ENCODE peak calls at places on chromosome 20, in six cellular contexts. One of them, this sample, is unnamed.
A peak's percentile ranks its signal among the peaks of the same experiment; 100 is the strongest.

GRCh38 chr20:44501448-44501847 is 20.4 kb downstream of the SERINC3 start:
- DNase-seq in dorsolateral prefrontal cortex: no peak
- DNase-seq in CD8-positive, alpha-beta T cell: no peak
- DNase-seq in ovary: no peak
- DNase-seq in cardiac muscle cell: peak; percentile 92
- DNase-seq in fibroblast of mammary gland: peak; percentile 95
- DNase-seq in this sample: no peak

GRCh38 chr20:20780127-20780822 is 67.8 kb upstream of the RALGAPA2 start:
- DNase-seq in dorsolateral prefrontal cortex: peak; percentile 41
- DNase-seq in CD8-positive, alpha-beta T cell: no peak
- DNase-seq in ovary: no peak
- DNase-seq in cardiac muscle cell: peak; percentile 17
- DNase-seq in fibroblast of mammary gland: peak; percentile 25
- DNase-seq in this sample: no peak

GRCh38 chr20:16363832-16364687 is 209.2 kb downstream of the KIF16B start:
- DNase-seq in dorsolateral prefrontal cortex: no peak
- DNase-seq in CD8-positive, alpha-beta T cell: no peak
- DNase-seq in ovary: no peak
- DNase-seq in cardiac muscle cell: no peak
- DNase-seq in fibroblast of mammary gland: no peak
- DNase-seq in this sample: no peak

GRCh38 chr20:47343007-47343472 is 13.5 kb downstream of the ZMYND8 start:
- DNase-seq in dorsolateral prefrontal cortex: no peak
- DNase-seq in CD8-positive, alpha-beta T cell: no peak
- DNase-seq in ovary: no peak
- DNase-seq in cardiac muscle cell: no peak
- DNase-seq in fibroblast of mammary gland: no peak
- DNase-seq in this sample: no peak

GRCh38 chr20:50854512-50855249 is 59.8 kb downstream of the BCAS4 start:
- DNase-seq in dorsolateral prefrontal cortex: no peak
- DNase-seq in CD8-positive, alpha-beta T cell: no peak
- DNase-seq in ovary: no peak
- DNase-seq in cardiac muscle cell: no peak
- DNase-seq in fibroblast of mammary gland: no peak
- DNase-seq in this sample: no peak

GRCh38 chr20:32448306-32449056 is 90.3 kb downstream of the ASXL1 start:
- DNase-seq in dorsolateral prefrontal cortex: no peak
- DNase-seq in CD8-positive, alpha-beta T cell: no peak
- DNase-seq in ovary: peak; percentile 67
- DNase-seq in cardiac muscle cell: peak; percentile 34
- DNase-seq in fibroblast of mammary gland: no peak
- DNase-seq in this sample: no peak

GRCh38 chr20:25248501-25249172 is 752 bp downstream of the PYGB start:
- DNase-seq in dorsolateral prefrontal cortex: peak; percentile 59
- DNase-seq in CD8-positive, alpha-beta T cell: no peak
- DNase-seq in ovary: peak; percentile 45
- DNase-seq in cardiac muscle cell: peak; percentile 61
- DNase-seq in fibroblast of mammary gland: peak; percentile 33
- DNase-seq in this sample: no peak

GRCh38 chr20:49450281-49450707 is 32.2 kb downstream of the KCNB1 start:
- DNase-seq in dorsolateral prefrontal cortex: peak; percentile 62
- DNase-seq in CD8-positive, alpha-beta T cell: no peak
- DNase-seq in ovary: no peak
- DNase-seq in cardiac muscle cell: no peak
- DNase-seq in fibroblast of mammary gland: no peak
- DNase-seq in this sample: no peak

DNA sequence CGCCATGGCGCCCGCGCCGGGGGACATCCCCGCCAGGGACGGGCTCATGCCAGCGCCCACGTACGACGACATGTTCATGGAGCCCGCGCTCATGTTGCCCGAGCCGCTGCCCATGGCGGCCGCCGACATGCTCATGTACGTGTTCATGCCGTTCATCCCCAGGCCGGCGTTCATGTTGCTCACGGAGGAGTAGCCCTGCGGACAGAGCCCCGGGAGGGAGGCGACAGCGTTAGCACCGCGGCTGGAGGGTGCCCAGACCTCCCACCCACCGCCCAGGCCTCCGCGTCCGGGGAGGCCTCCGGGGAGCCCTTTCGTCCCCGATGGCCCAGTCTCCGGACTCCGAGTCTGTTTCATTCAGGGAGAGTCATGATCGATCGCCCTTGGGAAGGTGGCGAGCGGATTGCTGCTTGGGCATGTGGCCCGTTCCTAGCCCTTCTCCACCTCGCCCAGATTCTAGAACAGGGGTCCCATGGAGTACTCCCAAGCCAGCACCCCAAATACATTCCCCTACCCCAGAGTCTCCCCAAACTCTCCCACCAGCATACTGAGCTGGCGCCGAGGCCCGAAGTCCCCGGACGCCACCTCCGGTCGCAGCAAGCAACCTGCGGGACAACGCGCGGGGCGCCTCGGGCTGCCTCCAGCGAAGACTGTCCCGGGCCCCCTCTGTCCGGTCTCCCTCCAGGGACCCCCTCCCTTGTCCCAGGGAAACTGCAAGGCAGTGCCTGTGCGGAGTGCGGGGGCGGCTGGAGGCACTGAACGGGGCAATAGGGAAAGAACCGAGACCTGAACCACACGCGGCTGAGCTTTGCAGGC is 1.2 kb downstream of the FOXA2 start:
- DNase-seq in dorsolateral prefrontal cortex: no peak
- DNase-seq in CD8-positive, alpha-beta T cell: no peak
- DNase-seq in ovary: no peak
- DNase-seq in cardiac muscle cell: no peak
- DNase-seq in fibroblast of mammary gland: no peak
- DNase-seq in this sample: no peak
- TF ChIP-seq CTCF in dorsolateral prefrontal cortex: no peak
- TF ChIP-seq CTCF in CD8-positive, alpha-beta T cell: no peak
- TF ChIP-seq CTCF in ovary: no peak
- TF ChIP-seq CTCF in cardiac muscle cell: no peak
- TF ChIP-seq CTCF in fibroblast of mammary gland: no peak
- TF ChIP-seq CTCF in this sample: no peak

DNA sequence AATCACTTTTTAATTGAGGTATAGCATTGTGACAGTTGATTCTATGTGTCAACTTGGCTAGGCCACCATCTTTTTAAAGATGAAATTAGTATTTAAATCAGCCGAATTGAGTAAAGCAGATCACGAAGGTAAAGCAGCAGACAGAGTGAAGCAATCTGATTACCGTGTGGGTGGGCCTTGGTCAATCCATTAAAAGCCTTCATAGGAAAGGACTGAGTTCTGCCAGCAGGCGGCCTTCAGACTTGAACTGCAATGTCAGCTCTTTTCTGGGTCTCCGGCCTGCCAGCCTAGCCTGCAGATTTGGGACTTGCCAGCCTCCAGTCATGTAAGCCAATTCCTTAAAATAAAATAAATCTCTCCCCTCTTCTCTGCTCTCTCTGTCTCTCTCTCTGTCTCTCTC is 22.4 kb upstream of the TGM2 start:
- DNase-seq in dorsolateral prefrontal cortex: no peak
- DNase-seq in CD8-positive, alpha-beta T cell: no peak
- DNase-seq in ovary: no peak
- DNase-seq in cardiac muscle cell: no peak
- DNase-seq in fibroblast of mammary gland: peak; percentile 61
- DNase-seq in this sample: no peak
- TF ChIP-seq CTCF in dorsolateral prefrontal cortex: no peak
- TF ChIP-seq CTCF in CD8-positive, alpha-beta T cell: no peak
- TF ChIP-seq CTCF in ovary: no peak
- TF ChIP-seq CTCF in cardiac muscle cell: peak; percentile 16
- TF ChIP-seq CTCF in fibroblast of mammary gland: peak; percentile 44
- TF ChIP-seq CTCF in this sample: no peak

GRCh38 chr20:39123161-39123560 is 161.0 kb downstream of the DHX35 start:
- DNase-seq in dorsolateral prefrontal cortex: no peak
- DNase-seq in CD8-positive, alpha-beta T cell: no peak
- DNase-seq in ovary: no peak
- DNase-seq in cardiac muscle cell: no peak
- DNase-seq in fibroblast of mammary gland: no peak
- DNase-seq in this sample: no peak

GRCh38 chr20:39129523-39129922 is 167.4 kb downstream of the DHX35 start:
- DNase-seq in dorsolateral prefrontal cortex: no peak
- DNase-seq in CD8-positive, alpha-beta T cell: no peak
- DNase-seq in ovary: no peak
- DNase-seq in cardiac muscle cell: no peak
- DNase-seq in fibroblast of mammary gland: no peak
- DNase-seq in this sample: no peak

DNA sequence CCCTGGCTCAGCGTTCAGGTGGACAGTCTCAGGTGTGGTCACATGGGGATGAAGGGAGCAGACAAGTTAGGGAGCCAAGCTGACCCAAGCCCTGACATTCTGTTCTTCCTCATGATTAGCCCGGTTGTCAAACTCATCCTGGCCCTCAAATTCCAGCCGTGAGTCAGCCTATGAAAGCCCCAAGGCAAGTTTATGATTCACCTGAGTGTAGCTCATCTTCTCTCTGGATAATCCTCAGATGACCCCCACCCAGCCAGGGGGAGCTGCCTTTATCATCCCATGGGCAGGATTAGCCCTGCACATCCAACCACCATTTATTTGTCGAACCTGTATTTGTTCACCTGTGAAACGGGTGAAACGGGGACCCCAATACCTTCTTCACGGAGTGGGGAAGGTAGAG is 161.9 kb downstream of the DHX35 start:
- DNase-seq in dorsolateral prefrontal cortex: no peak
- DNase-seq in CD8-positive, alpha-beta T cell: no peak
- DNase-seq in ovary: no peak
- DNase-seq in cardiac muscle cell: no peak
- DNase-seq in fibroblast of mammary gland: no peak
- DNase-seq in this sample: no peak
- TF ChIP-seq CTCF in dorsolateral prefrontal cortex: no peak
- TF ChIP-seq CTCF in CD8-positive, alpha-beta T cell: no peak
- TF ChIP-seq CTCF in ovary: no peak
- TF ChIP-seq CTCF in cardiac muscle cell: no peak
- TF ChIP-seq CTCF in fibroblast of mammary gland: no peak
- TF ChIP-seq CTCF in this sample: no peak

GRCh38 chr20:64181391-64181790 is 17.1 kb downstream of the MYT1 start:
- DNase-seq in dorsolateral prefrontal cortex: no peak
- DNase-seq in CD8-positive, alpha-beta T cell: no peak
- DNase-seq in ovary: no peak
- DNase-seq in cardiac muscle cell: no peak
- DNase-seq in fibroblast of mammary gland: no peak
- DNase-seq in this sample: no peak

GRCh38 chr20:64180673-64181072 is 16.4 kb downstream of the MYT1 start:
- DNase-seq in dorsolateral prefrontal cortex: no peak
- DNase-seq in CD8-positive, alpha-beta T cell: no peak
- DNase-seq in ovary: no peak
- DNase-seq in cardiac muscle cell: no peak
- DNase-seq in fibroblast of mammary gland: no peak
- DNase-seq in this sample: no peak

GRCh38 chr20:64177420-64177783 is 13.2 kb downstream of the MYT1 start:
- DNase-seq in dorsolateral prefrontal cortex: no peak
- DNase-seq in CD8-positive, alpha-beta T cell: no peak
- DNase-seq in ovary: no peak
- DNase-seq in cardiac muscle cell: no peak
- DNase-seq in fibroblast of mammary gland: no peak
- DNase-seq in this sample: no peak

GRCh38 chr20:64177787-64178186 is 13.5 kb downstream of the MYT1 start:
- DNase-seq in dorsolateral prefrontal cortex: no peak
- DNase-seq in CD8-positive, alpha-beta T cell: no peak
- DNase-seq in ovary: no peak
- DNase-seq in cardiac muscle cell: no peak
- DNase-seq in fibroblast of mammary gland: no peak
- DNase-seq in this sample: no peak

DNA sequence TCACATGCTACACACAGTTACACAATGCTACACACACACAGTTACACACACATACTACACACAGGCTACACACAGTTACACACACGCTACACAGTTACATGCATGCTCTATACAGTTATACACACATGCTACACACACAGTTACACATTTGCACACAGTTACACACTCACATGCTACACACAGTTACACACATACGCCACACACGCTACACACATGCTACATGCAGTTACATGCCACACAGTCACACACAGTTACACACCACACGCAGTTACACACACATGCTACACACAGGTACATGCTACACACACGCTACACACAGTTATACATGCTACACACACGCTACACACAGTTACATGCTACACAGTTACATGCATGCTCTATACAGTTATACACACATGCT is 15.6 kb downstream of the MYT1 start:
- DNase-seq in dorsolateral prefrontal cortex: no peak
- DNase-seq in CD8-positive, alpha-beta T cell: no peak
- DNase-seq in ovary: no peak
- DNase-seq in cardiac muscle cell: no peak
- DNase-seq in fibroblast of mammary gland: no peak
- DNase-seq in this sample: no peak
- TF ChIP-seq CTCF in dorsolateral prefrontal cortex: no peak
- TF ChIP-seq CTCF in CD8-positive, alpha-beta T cell: no peak
- TF ChIP-seq CTCF in ovary: no peak
- TF ChIP-seq CTCF in cardiac muscle cell: no peak
- TF ChIP-seq CTCF in fibroblast of mammary gland: no peak
- TF ChIP-seq CTCF in this sample: no peak

DNA sequence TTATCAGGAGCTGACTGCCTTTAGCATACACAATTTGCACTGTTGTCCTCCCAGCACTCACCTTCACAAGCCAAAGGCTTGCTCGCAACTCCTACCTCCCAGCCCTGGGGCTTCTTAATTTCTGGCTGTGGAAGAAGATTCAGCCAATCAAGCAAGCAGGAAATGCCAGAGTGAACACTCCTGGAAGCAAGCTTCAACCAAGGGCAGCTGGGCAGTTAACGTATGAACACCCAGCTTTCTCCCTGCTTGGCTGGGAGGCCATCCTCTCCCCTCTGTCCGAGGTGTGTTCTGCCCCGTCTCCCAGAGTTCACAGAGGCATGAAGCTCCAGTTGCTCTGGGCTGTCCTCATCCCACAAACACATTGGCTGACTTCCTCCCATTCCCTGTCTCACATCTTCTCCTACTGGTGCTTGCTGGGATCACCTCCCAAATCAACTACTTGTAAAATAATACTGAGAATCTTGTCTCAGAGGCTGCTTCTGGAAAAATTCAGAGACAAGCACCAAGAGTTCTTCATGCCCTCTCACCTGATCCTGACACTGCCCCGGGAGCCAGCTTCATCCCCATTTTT is 15.3 kb upstream of the SRSF6 start:
- DNase-seq in dorsolateral prefrontal cortex: no peak
- DNase-seq in CD8-positive, alpha-beta T cell: no peak
- DNase-seq in ovary: no peak
- DNase-seq in cardiac muscle cell: peak; percentile 44
- DNase-seq in fibroblast of mammary gland: peak; percentile 31
- DNase-seq in this sample: no peak
- TF ChIP-seq CTCF in dorsolateral prefrontal cortex: no peak
- TF ChIP-seq CTCF in CD8-positive, alpha-beta T cell: no peak
- TF ChIP-seq CTCF in ovary: no peak
- TF ChIP-seq CTCF in cardiac muscle cell: peak; percentile 21
- TF ChIP-seq CTCF in fibroblast of mammary gland: peak; percentile 29
- TF ChIP-seq CTCF in this sample: no peak

GRCh38 chr20:5192570-5193431 is 66.0 kb downstream of the CDS2 start:
- DNase-seq in dorsolateral prefrontal cortex: no peak
- DNase-seq in CD8-positive, alpha-beta T cell: no peak
- DNase-seq in ovary: no peak
- DNase-seq in cardiac muscle cell: no peak
- DNase-seq in fibroblast of mammary gland: no peak
- DNase-seq in this sample: no peak
- TF ChIP-seq CTCF in dorsolateral prefrontal cortex: peak; percentile 17
- TF ChIP-seq CTCF in CD8-positive, alpha-beta T cell: no peak
- TF ChIP-seq CTCF in ovary: no peak
- TF ChIP-seq CTCF in cardiac muscle cell: no peak
- TF ChIP-seq CTCF in fibroblast of mammary gland: no peak
- TF ChIP-seq CTCF in this sample: no peak

GRCh38 chr20:2292711-2293110 is 3.1 kb upstream of the TGM3 start:
- DNase-seq in dorsolateral prefrontal cortex: no peak
- DNase-seq in CD8-positive, alpha-beta T cell: no peak
- DNase-seq in ovary: no peak
- DNase-seq in cardiac muscle cell: peak; percentile 23
- DNase-seq in fibroblast of mammary gland: no peak
- DNase-seq in this sample: no peak
- TF ChIP-seq CTCF in dorsolateral prefrontal cortex: no peak
- TF ChIP-seq CTCF in CD8-positive, alpha-beta T cell: no peak
- TF ChIP-seq CTCF in ovary: no peak
- TF ChIP-seq CTCF in cardiac muscle cell: no peak
- TF ChIP-seq CTCF in fibroblast of mammary gland: no peak
- TF ChIP-seq CTCF in this sample: no peak